ENCODE peak calls at places on chromosomes 12 and 14, in seven cellular contexts. U is caudate nucleus; M is posterior vena cava; R is stimulated activated CD4-positive, alpha-beta T cell treated with anti-CD3 and anti-CD28 coated beads, Interleukin-12 subunit alpha, Interleukin-12 subunit beta, amount 100 ng/mL, for 4 hours; T is SHP77; B is stomach; V is amniotic stem cell. J is an unnamed sample.
A peak's percentile ranks its signal among the peaks of the same experiment; 100 is the strongest.

GRCh38 chr12:127677537-127678131 is 589.3 kb upstream of the TMEM132C start:
- DNase-seq in T (peak; percentile 82), R (peak; percentile 29), M (peak; percentile 85), U (peak; percentile 68), B (peak; percentile 77), V (peak; percentile 73), J (peak; percentile 3)

GRCh38 chr12:76006028-76006916 is 25.3 kb downstream of the PHLDA1 start:
- DNase-seq in M (no peak), R (no peak), U (no peak), B (no peak), V (no peak), T (peak; percentile 59), J (no peak)

GRCh38 chr12:11015775-11016430 is 6.5 kb downstream of the TAS2R19 start:
- DNase-seq in U (no peak), V (no peak), T (no peak), M (no peak), R (no peak), B (no peak), J (peak; percentile 4)

GRCh38 chr14:63308723-63309317 is 9.9 kb downstream of the GPHB5 start:
- DNase-seq in V (no peak), B (no peak), T (peak; percentile 42), M (no peak), U (no peak), R (no peak), J (no peak)

GRCh38 chr12:66602483-66603143 is 76.3 kb downstream of the GRIP1 start:
- DNase-seq in B (no peak), U (no peak), V (no peak), R (no peak), T (no peak), M (no peak), J (no peak)

GRCh38 chr14:34018125-34018524 is 67.3 kb upstream of the EGLN3 start:
- DNase-seq in R (no peak), M (no peak), V (no peak), T (no peak), U (no peak), B (no peak), J (no peak)

GRCh38 chr14:59004012-59004411 is 184.5 kb upstream of the DAAM1 start:
- DNase-seq in U (no peak), T (no peak), V (no peak), R (no peak), B (no peak), M (no peak), J (no peak)

GRCh38 chr14:104423715-104424405 is 155.7 kb upstream of the C14orf180 start:
- DNase-seq in R (no peak), T (no peak), V (no peak), B (peak; percentile 20), U (no peak), M (peak; percentile 70), J (no peak)

GRCh38 chr12:130186101-130186465 is 23.8 kb downstream of the FZD10 start:
- DNase-seq in T (no peak), V (no peak), R (no peak), U (no peak), M (no peak), B (no peak), J (no peak)

GRCh38 chr12:79925492-79925891 is 9.4 kb downstream of the PPP1R12A start:
- DNase-seq in B (no peak), R (no peak), V (no peak), M (no peak), T (no peak), U (no peak), J (no peak)

GRCh38 chr14:70555890-70556289 is 21.1 kb upstream of the ADAM20 start:
- DNase-seq in B (no peak), U (no peak), T (no peak), R (no peak), V (no peak), M (peak; percentile 64), J (no peak)

GRCh38 chr14:102318781-102319276 is 717 bp upstream of the ZNF839 start:
- DNase-seq in V (no peak), M (peak; percentile 69), B (no peak), R (no peak), U (no peak), T (no peak), J (no peak)

GRCh38 chr12:113329022-113329790 is 5.7 kb downstream of the SLC8B1 start:
- DNase-seq in U (no peak), T (no peak), V (no peak), M (no peak), B (no peak), R (no peak), J (no peak)

GRCh38 chr14:101068958-101069549 is 165.5 kb upstream of the RTL1 start:
- DNase-seq in R (no peak), U (no peak), B (peak; percentile 21), M (peak; percentile 40), V (no peak), T (no peak), J (no peak)

GRCh38 chr12:21527451-21528180 is 1.5 kb downstream of the SPX start:
- DNase-seq in T (peak; percentile 56), R (peak; percentile 58), U (peak; percentile 76), M (no peak), V (peak; percentile 38), B (peak; percentile 56), J (no peak)

GRCh38 chr12:95608252-95609033 is 57.2 kb upstream of the USP44 start:
- DNase-seq in V (no peak), R (no peak), M (peak; percentile 91), U (no peak), B (peak; percentile 85), T (peak; percentile 22), J (no peak)

GRCh38 chr12:109065154-109065852 is 12.9 kb downstream of the USP30 start:
- DNase-seq in B (no peak), T (no peak), M (no peak), U (no peak), V (no peak), R (no peak), J (no peak)

GRCh38 chr12:78951746-78952532 is 87.4 kb downstream of the SYT1 start:
- DNase-seq in B (no peak), V (no peak), R (no peak), T (peak; percentile 77), M (no peak), U (no peak), J (no peak)

GRCh38 chr12:58509116-58509885 is 411.0 kb downstream of the LRIG3 start:
- DNase-seq in U (no peak), T (no peak), M (no peak), V (no peak), B (no peak), R (no peak), J (no peak)

GRCh38 chr12:78085562-78086182 is 255.0 kb downstream of the NAV3 start:
- DNase-seq in M (no peak), V (no peak), B (no peak), T (no peak), U (no peak), R (no peak), J (no peak)

GRCh38 chr14:105102361-105102760 is 37.1 kb upstream of the GPR132 start:
- DNase-seq in R (no peak), V (no peak), U (no peak), T (no peak), M (peak; percentile 15), B (no peak), J (no peak)

GRCh38 chr12:125083092-125083491 is 17.9 kb downstream of the AACS start:
- DNase-seq in M (no peak), B (no peak), T (no peak), U (no peak), V (no peak), R (no peak), J (no peak)

GRCh38 chr12:11014234-11014633 is 8.2 kb downstream of the TAS2R19 start:
- DNase-seq in M (no peak), B (no peak), T (no peak), R (no peak), V (no peak), U (no peak), J (no peak)

GRCh38 chr12:126027816-126028215 is 962.6 kb downstream of the AACS start:
- DNase-seq in B (no peak), R (no peak), T (no peak), V (no peak), M (no peak), U (no peak), J (no peak)

GRCh38 chr12:128992550-128992949 is 139.3 kb downstream of the GLT1D1 start:
- DNase-seq in T (no peak), B (no peak), R (no peak), M (no peak), V (no peak), U (no peak), J (no peak)

GRCh38 chr12:11675952-11676505 is 26.6 kb downstream of the ETV6 start:
- DNase-seq in M (no peak), U (no peak), R (no peak), V (no peak), T (no peak), B (no peak), J (no peak)

GRCh38 chr12:127006972-127007371 is 1260.0 kb upstream of the TMEM132C start:
- DNase-seq in V (no peak), M (no peak), B (no peak), T (no peak), U (no peak), R (no peak), J (no peak)

GRCh38 chr12:42887657-42888056 is 298.1 kb upstream of the PRICKLE1 start:
- DNase-seq in T (no peak), R (no peak), U (no peak), B (no peak), V (no peak), M (no peak), J (no peak)

J was measured in glomerular endothelial cell.